ENCODE peak calls at places on chromosome 19, in ten cellular contexts. U is thoracic aorta, Y is DND-41, T is A673, M is bronchial epithelial cell, H is AG04450, F is fibroblast of lung, L is astrocyte of the spinal cord, W is A549, J is choroid plexus epithelial cell. N is an unnamed sample.

GRCh38 chr19:9848060-9848459 is 12.9 kb downstream of the PIN1 start:
- DNase-seq in U (no peak), M (no peak), J (no peak), T (no peak), Y (peak), H (no peak), F (no peak), L (no peak), W (no peak), N (no peak)

GRCh38 chr19:18294467-18294864 is 13.0 kb upstream of the JUND start:
- DNase-seq in F (peak), M (peak), L (no peak), H (no peak), T (no peak), Y (no peak), U (no peak), J (no peak), W (no peak), N (no peak)

GRCh38 chr19:47153266-47153665 is 22.6 kb downstream of the SAE1 start:
- DNase-seq in M (peak), U (no peak), T (no peak), F (no peak), W (no peak), Y (no peak), H (no peak), L (no peak), J (no peak), N (no peak)

GRCh38 chr19:10419646-10420443 is 493 bp upstream of the PDE4A start:
- DNase-seq in J (peak), H (no peak), F (peak), T (peak), Y (peak), M (no peak), W (peak), U (no peak), L (peak), N (no peak)

GRCh38 chr19:47671499-47671898 is 41.7 kb upstream of the EHD2 start:
- DNase-seq in W (no peak), U (no peak), H (no peak), M (no peak), J (no peak), L (no peak), Y (no peak), T (no peak), F (no peak), N (no peak)

GRCh38 chr19:4552546-4552819 is 7.0 kb downstream of the SEMA6B start:
- DNase-seq in M (no peak), T (no peak), L (no peak), H (no peak), Y (no peak), U (no peak), J (no peak), W (no peak), F (no peak), N (no peak)

GRCh38 chr19:41887711-41888382 is 4.9 kb downstream of the ARHGEF1 start:
- DNase-seq in L (peak), W (no peak), U (no peak), T (no peak), H (no peak), M (peak), J (peak), Y (peak), F (peak), N (no peak)

GRCh38 chr19:11694533-11695439 is 44.0 kb downstream of the ZNF823 start:
- DNase-seq in J (peak), W (no peak), Y (peak), T (peak), F (peak), M (peak), L (peak), U (peak), H (peak), N (peak)

GRCh38 chr19:57302020-57302465 is 18.2 kb upstream of the ZNF543 start:
- DNase-seq in L (peak), W (no peak), F (peak), U (no peak), Y (no peak), J (peak), H (peak), T (peak), M (peak), N (no peak)

GRCh38 chr19:10688545-10689280 is 12.5 kb upstream of the QTRT1 start:
- DNase-seq in M (no peak), Y (no peak), F (no peak), J (no peak), W (no peak), T (no peak), U (no peak), L (no peak), H (no peak), N (no peak)

GRCh38 chr19:2167896-2168618 is 4.3 kb downstream of the DOT1L start:
- DNase-seq in U (peak), M (no peak), F (peak), L (peak), H (no peak), W (no peak), T (no peak), J (peak), Y (no peak), N (no peak)

GRCh38 chr19:41353466-41354342 is at the start of gene TGFB1:
- DNase-seq in M (peak), T (peak), Y (peak), F (peak), L (peak), J (peak), H (peak), U (peak), W (peak), N (no peak)

GRCh38 chr19:45598267-45599011 is 3.6 kb downstream of the GPR4 start:
- DNase-seq in F (no peak), M (no peak), H (no peak), Y (no peak), W (no peak), J (peak), U (no peak), T (no peak), L (no peak), N (no peak)

GRCh38 chr19:46515879-46516350 is 20.2 kb upstream of the PNMA8B start:
- DNase-seq in T (peak), F (peak), J (peak), U (no peak), H (no peak), Y (peak), M (peak), L (peak), W (peak), N (no peak)

GRCh38 chr19:48190288-48191284 is 20.1 kb downstream of the ZSWIM9 start:
- DNase-seq in J (peak), W (no peak), U (no peak), M (peak), H (peak), T (peak), F (peak), L (peak), Y (no peak), N (no peak)

GRCh38 chr19:2148482-2149135 is 2.8 kb downstream of the AP3D1 start:
- DNase-seq in L (no peak), T (no peak), M (no peak), W (no peak), Y (no peak), U (no peak), J (no peak), H (no peak), F (no peak), N (no peak)

GRCh38 chr19:49422407-49423277 is 599 bp downstream of the PTH2 start:
- DNase-seq in U (no peak), Y (no peak), L (no peak), F (peak), T (peak), W (peak), M (no peak), H (no peak), J (peak), N (no peak)

GRCh38 chr19:10226376-10227214 is 4.5 kb downstream of the S1PR2 start:
- DNase-seq in W (no peak), J (peak), M (no peak), U (no peak), H (peak), T (no peak), F (peak), L (peak), Y (peak), N (no peak)

GRCh38 chr19:8641908-8642547 is 11.6 kb downstream of the NFILZ start:
- DNase-seq in T (peak), L (peak), Y (peak), U (no peak), J (peak), W (peak), F (peak), H (no peak), M (peak), N (no peak)

GRCh38 chr19:41746593-41747227 is 8.6 kb upstream of the CEACAM6 start:
- DNase-seq in W (peak), L (peak), F (peak), M (peak), U (no peak), H (no peak), T (peak), Y (peak), J (peak), N (peak)

GRCh38 chr19:4831351-4832340 is at the start of gene TICAM1:
- DNase-seq in J (peak), H (no peak), T (peak), Y (peak), L (peak), W (peak), M (peak), U (no peak), F (peak), N (no peak)

GRCh38 chr19:46992699-46993535 is 26.7 kb upstream of the NPAS1 start:
- DNase-seq in L (no peak), U (no peak), W (no peak), J (no peak), F (no peak), Y (no peak), H (no peak), T (no peak), M (no peak), N (no peak)

GRCh38 chr19:47240561-47240960 is 9.6 kb upstream of the BBC3 start:
- DNase-seq in F (no peak), J (no peak), Y (no peak), W (no peak), M (no peak), T (no peak), H (no peak), L (no peak), U (no peak), N (no peak)

GRCh38 chr19:18072335-18072734 is 14.4 kb downstream of the IL12RB1 start:
- DNase-seq in H (no peak), U (no peak), L (no peak), W (no peak), M (no peak), T (no peak), F (no peak), Y (no peak), J (no peak), N (no peak)

GRCh38 chr19:18921593-18921992 is 2.1 kb downstream of the DDX49 start:
- DNase-seq in W (no peak), Y (no peak), L (no peak), F (no peak), U (no peak), M (no peak), H (no peak), T (no peak), J (no peak), N (no peak)

GRCh38 chr19:10712754-10713153 is 5.1 kb upstream of the DNM2 start:
- DNase-seq in M (no peak), W (no peak), J (no peak), H (no peak), U (no peak), F (no peak), Y (no peak), L (no peak), T (no peak), N (no peak)

GRCh38 chr19:19447536-19448237 is 42.2 kb downstream of the GATAD2A start:
- DNase-seq in Y (peak), H (no peak), M (no peak), L (no peak), U (no peak), F (no peak), T (no peak), W (no peak), J (peak), N (no peak)

DNA sequence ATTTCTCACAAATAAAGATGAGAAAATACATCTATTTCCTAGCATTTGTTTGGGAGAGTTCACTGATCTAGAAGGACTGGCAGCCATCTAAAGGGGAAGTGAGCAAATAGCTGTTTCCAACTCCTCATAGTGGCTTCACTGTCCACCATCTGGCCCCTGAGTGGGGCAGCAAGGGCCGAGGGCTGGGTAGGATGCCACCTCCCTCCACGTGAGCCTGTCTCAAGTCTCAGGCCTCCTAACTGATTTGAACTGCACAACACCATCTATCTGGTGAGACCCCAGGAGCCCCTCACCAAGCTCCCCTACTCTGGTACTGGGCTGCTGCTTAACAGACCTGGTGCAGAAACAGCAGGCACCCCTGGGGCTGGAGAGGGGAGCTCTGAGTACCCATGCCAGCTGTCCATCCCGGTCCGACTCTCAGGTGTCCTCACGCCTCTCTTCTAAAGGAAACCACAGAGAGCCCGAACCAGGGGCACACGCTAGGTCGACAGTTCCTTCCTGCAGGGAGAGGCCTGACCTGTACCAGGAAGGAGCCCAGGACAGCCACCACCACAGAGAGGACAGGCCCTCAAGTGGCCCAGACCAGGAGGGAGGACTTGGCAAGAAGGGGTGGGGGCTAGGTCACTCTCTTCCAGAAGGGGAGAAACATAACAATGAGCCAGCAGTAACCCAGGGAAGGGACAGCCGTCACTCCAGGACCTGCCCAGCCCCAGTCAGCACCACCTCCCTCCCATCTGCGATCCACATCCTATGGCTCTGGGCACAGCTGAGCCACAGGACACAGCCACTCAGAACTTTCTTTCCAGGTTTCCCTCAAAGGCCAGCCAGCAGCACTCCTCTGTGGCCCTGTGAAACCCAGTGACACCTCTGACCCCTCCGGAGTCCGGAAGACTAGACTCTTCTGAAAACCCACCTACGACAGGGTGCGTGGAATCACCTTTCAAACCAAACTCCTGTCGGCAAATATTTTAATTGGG is 12.9 kb upstream of the SLC35E1 start:
- DNase-seq in W (no peak), M (no peak), F (no peak), T (no peak), J (no peak), H (no peak), L (no peak), U (no peak), Y (no peak), N (no peak)
- H3K4me3 ChIP-seq in W (no peak), M (no peak), F (no peak), T (peak), J (no peak), H (no peak), L (no peak), U (peak), Y (peak), N (no peak)

GRCh38 chr19:39341720-39342604 is at the start of gene SAMD4B:
- DNase-seq in W (peak), Y (peak), M (peak), L (peak), F (peak), U (peak), T (peak), J (peak), H (peak), N (peak)

GRCh38 chr19:39349326-39349725 is 7.1 kb downstream of the SAMD4B start:
- DNase-seq in Y (no peak), M (no peak), F (no peak), T (no peak), J (no peak), W (no peak), H (no peak), U (no peak), L (no peak), N (no peak)

GRCh38 chr19:39342647-39343305 is 555 bp downstream of the SAMD4B start:
- DNase-seq in U (no peak), L (no peak), Y (no peak), J (peak), M (no peak), H (no peak), T (no peak), F (no peak), W (no peak), N (no peak)

GRCh38 chr19:39347332-39348227 is 5.4 kb downstream of the SAMD4B start:
- DNase-seq in H (no peak), F (peak), J (peak), U (no peak), L (peak), T (peak), M (no peak), W (no peak), Y (no peak), N (no peak)

GRCh38 chr19:39345956-39346355 is 3.7 kb downstream of the SAMD4B start:
- DNase-seq in H (no peak), T (no peak), W (no peak), J (no peak), Y (no peak), U (no peak), L (no peak), F (no peak), M (no peak), N (no peak)
- TF ChIP-seq CTCF in H (peak), T (peak), W (no peak), J (peak), Y (no peak), U (no peak), L (peak), F (peak), M (no peak), N (peak)

GRCh38 chr19:38663156-38663651 is 15.8 kb downstream of the ACTN4 start:
- DNase-seq in F (no peak), J (no peak), M (no peak), U (no peak), L (no peak), H (no peak), W (no peak), T (no peak), Y (no peak), N (no peak)

GRCh38 chr19:38662508-38663155 is 15.2 kb downstream of the ACTN4 start:
- DNase-seq in H (no peak), Y (no peak), F (no peak), L (no peak), J (no peak), M (no peak), U (no peak), W (no peak), T (no peak), N (no peak)

GRCh38 chr19:38665219-38665931 is 17.9 kb downstream of the ACTN4 start:
- DNase-seq in T (no peak), U (no peak), W (no peak), M (no peak), J (no peak), Y (no peak), L (no peak), F (no peak), H (no peak), N (no peak)

GRCh38 chr19:38664503-38665211 is 17.2 kb downstream of the ACTN4 start:
- DNase-seq in F (no peak), T (no peak), J (no peak), L (no peak), U (no peak), Y (no peak), W (no peak), H (no peak), M (no peak), N (no peak)

GRCh38 chr19:38663957-38664502 is 16.6 kb downstream of the ACTN4 start:
- DNase-seq in J (no peak), H (no peak), U (no peak), W (no peak), F (no peak), L (no peak), T (no peak), Y (no peak), M (no peak), N (no peak)
- H3K4me3 ChIP-seq in J (no peak), H (no peak), U (peak), W (no peak), F (no peak), L (no peak), T (no peak), Y (no peak), M (no peak), N (no peak)

GRCh38 chr19:44540736-44541135 is 11.3 kb upstream of the CEACAM20 start:
- DNase-seq in T (no peak), H (no peak), F (no peak), Y (no peak), J (no peak), W (no peak), M (no peak), U (no peak), L (no peak), N (no peak)
- TF ChIP-seq CTCF in T (no peak), H (no peak), F (no peak), Y (no peak), J (no peak), W (no peak), M (no peak), U (no peak), L (no peak), N (no peak)

N was measured in retinal pigment epithelial cell.